ENCODE peak calls at places on chromosomes 1 and 21, in five cellular contexts. Y is SJSA1, W is mammary epithelial cell, Z is heart left ventricle, O is uterus. X is an unnamed sample. For H3K9me3, the result is how much of the 10 kb centered on the place peaks cover.

GRCh38 chr1:20266141-20266540 is 24.5 kb upstream of the VWA5B1 start:
- DNase-seq in W (peak), O (no peak), Y (no peak), Z (no peak), X (no peak)

GRCh38 chr1:56516539-56517252 is 62.7 kb downstream of the PLPP3 start:
- DNase-seq in O (no peak), W (peak), Z (no peak), Y (no peak), X (no peak)

GRCh38 chr1:145720878-145721671 is 1.8 kb downstream of the CD160 start:
- DNase-seq in W (peak), O (peak), Y (peak), Z (peak), X (peak)

GRCh38 chr1:54362881-54363340 is 43.3 kb downstream of the SSBP3 start:
- DNase-seq in Z (peak), Y (no peak), O (peak), W (no peak), X (no peak)

GRCh38 chr1:22024485-22025367 is 23.3 kb downstream of the CELA3A start:
- DNase-seq in O (peak), Z (peak), Y (peak), W (no peak), X (peak)

GRCh38 chr1:246569248-246570238 is 3.3 kb downstream of the CNST start:
- DNase-seq in Y (peak), W (peak), Z (no peak), O (no peak), X (no peak)

GRCh38 chr1:106049595-106049994 is 1006.9 kb upstream of the PRMT6 start:
- DNase-seq in Y (no peak), O (no peak), Z (no peak), W (no peak), X (no peak)

GRCh38 chr1:65980241-65980640 is 187.5 kb downstream of the PDE4B start:
- DNase-seq in Z (no peak), W (no peak), Y (no peak), O (no peak), X (no peak)

GRCh38 chr1:94599090-94599813 is 57.7 kb upstream of the F3 start:
- DNase-seq in Y (no peak), W (peak), O (no peak), Z (peak), X (no peak)

GRCh38 chr1:160097911-160098851 is at the start of gene IGSF8:
- DNase-seq in Y (peak), Z (peak), O (peak), W (peak), X (peak)

GRCh38 chr1:5311634-5312298 is 657.4 kb downstream of the AJAP1 start:
- DNase-seq in O (no peak), Z (no peak), W (no peak), Y (no peak), X (no peak)

GRCh38 chr1:115306146-115306545 is 31.9 kb downstream of the NGF start:
- DNase-seq in Y (no peak), W (no peak), O (no peak), Z (no peak), X (no peak)

GRCh38 chr1:8818325-8818775 is 910 bp upstream of the RERE start:
- DNase-seq in Z (peak), O (peak), W (peak), Y (peak), X (no peak)

GRCh38 chr21:22892041-22892440 is 1893.8 kb downstream of the NCAM2 start:
- DNase-seq in O (no peak), W (no peak), Y (no peak), Z (no peak), X (no peak)

GRCh38 chr21:22898061-22898460 is 1899.9 kb downstream of the NCAM2 start:
- DNase-seq in O (no peak), W (no peak), Z (no peak), Y (no peak), X (no peak)

GRCh38 chr21:22889445-22889844 is 1891.2 kb downstream of the NCAM2 start:
- DNase-seq in Z (no peak), W (no peak), O (no peak), Y (no peak), X (no peak)

GRCh38 chr21:22890656-22891055 is 1892.4 kb downstream of the NCAM2 start:
- DNase-seq in W (no peak), Z (no peak), O (no peak), Y (no peak), X (no peak)

GRCh38 chr21:22892757-22893156 is 1894.5 kb downstream of the NCAM2 start:
- DNase-seq in Y (no peak), O (no peak), W (no peak), Z (no peak), X (no peak)
- H3K9me3 ChIP-seq in Y (under half), O (under half), W (under half), Z (under half), X (under half)

DNA sequence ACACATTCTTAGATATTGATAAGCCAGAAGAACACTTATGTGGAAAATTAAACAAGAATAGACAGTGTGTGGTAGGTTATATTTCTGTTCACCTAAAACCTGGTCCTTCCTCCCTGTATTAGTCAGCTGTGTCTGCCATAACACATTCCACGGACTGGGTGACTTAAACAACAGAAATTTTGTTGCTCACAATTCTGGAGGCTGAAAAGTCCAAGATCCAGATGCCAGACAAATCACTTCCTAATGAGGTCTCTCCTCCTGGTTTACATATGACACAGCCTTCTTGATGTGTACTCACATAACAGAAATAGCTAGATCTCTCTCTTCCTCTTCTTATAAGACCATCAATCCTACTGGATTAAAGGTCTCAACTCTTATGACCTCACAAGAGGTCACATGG is 25.7 kb downstream of the JMJD4 start:
- DNase-seq in Y (no peak), O (no peak), Z (no peak), W (peak), X (no peak)
- H3K9me3 ChIP-seq in Y (under half), O (under half), Z (under half), W (under half), X (under half)

GRCh38 chr1:248015801-248016200 is 2.3 kb downstream of the OR2L5 start:
- DNase-seq in O (no peak), Y (no peak), Z (no peak), W (no peak), X (no peak)
- H3K9me3 ChIP-seq in O (under half), Y (under half), Z (under half), W (under half), X (under half)

GRCh38 chr1:213120386-213120785 is 69.3 kb downstream of the RPS6KC1 start:
- DNase-seq in W (no peak), Z (no peak), O (no peak), Y (no peak), X (no peak)
- H3K9me3 ChIP-seq in W (under half), Z (under half), O (under half), Y (under half), X (under half)

DNA sequence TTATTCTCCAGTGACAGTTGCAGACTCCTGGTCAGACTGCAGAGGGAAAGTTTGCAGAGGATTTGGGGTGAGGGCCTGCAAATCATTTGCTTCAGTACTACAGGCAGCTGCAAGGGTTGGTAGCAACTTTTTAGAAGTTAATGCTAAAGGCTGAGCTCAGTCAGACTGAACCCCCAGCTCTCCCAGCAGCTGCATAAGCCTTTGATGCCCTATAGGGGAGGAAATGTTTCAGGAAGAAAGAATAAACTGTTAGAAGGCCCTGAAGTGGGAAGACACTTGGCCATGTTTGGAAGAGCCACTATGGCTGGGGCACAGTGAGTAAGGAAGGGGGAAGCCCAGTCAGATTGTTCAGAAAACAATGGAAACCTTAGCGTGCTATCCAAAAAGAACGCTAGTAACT is 383.6 kb downstream of the TTLL7 start:
- DNase-seq in Z (no peak), O (no peak), W (no peak), Y (no peak), X (no peak)
- H3K9me3 ChIP-seq in Z (under half), O (under half), W (under half), Y (under half), X (under half)

X was measured in T-helper 17 cell.